ENCODE peak calls at places on chromosomes 1 and 21, in seven cellular contexts. Y, K, X, Z, E, N and Q are unnamed samples.

GRCh38 chr21:43015906-43016540 is 41.7 kb downstream of the PKNOX1 start:
- DNase-seq in Y (no peak), K (no peak), X (no peak), Z (no peak), E (no peak), N (no peak), Q (no peak)

GRCh38 chr1:119266386-119266785 is 102.2 kb upstream of the HAO2 start:
- DNase-seq in Y (no peak), K (no peak), X (no peak), Z (no peak), E (no peak), N (no peak), Q (no peak)

GRCh38 chr1:154418062-154418897 is 13.1 kb downstream of the IL6R start:
- DNase-seq in Y (peak), K (peak), X (peak), Z (peak), E (peak), N (peak), Q (no peak)

GRCh38 chr1:118101989-118102388 is 83.0 kb downstream of the SPAG17 start:
- DNase-seq in Y (no peak), K (no peak), X (no peak), Z (no peak), E (no peak), N (no peak), Q (no peak)

GRCh38 chr1:226061793-226062557 is 541 bp upstream of the H3-3A start:
- DNase-seq in Y (peak), K (peak), X (peak), Z (no peak), E (peak), N (peak), Q (peak)

GRCh38 chr1:68104155-68104554 is 53.7 kb upstream of the DIRAS3 start:
- DNase-seq in Y (no peak), K (no peak), X (no peak), Z (no peak), E (no peak), N (peak), Q (no peak)

GRCh38 chr1:1600861-1601563 is 1.1 kb upstream of the FNDC10 start:
- DNase-seq in Y (peak), K (no peak), X (no peak), Z (no peak), E (no peak), N (no peak), Q (no peak)

GRCh38 chr1:78561856-78562255 is 58.4 kb upstream of the IFI44L start:
- DNase-seq in Y (no peak), K (no peak), X (no peak), Z (no peak), E (no peak), N (no peak), Q (no peak)

GRCh38 chr1:63968663-63969460 is 195.0 kb downstream of the ROR1 start:
- DNase-seq in Y (no peak), K (no peak), X (no peak), Z (no peak), E (no peak), N (no peak), Q (no peak)

DNA sequence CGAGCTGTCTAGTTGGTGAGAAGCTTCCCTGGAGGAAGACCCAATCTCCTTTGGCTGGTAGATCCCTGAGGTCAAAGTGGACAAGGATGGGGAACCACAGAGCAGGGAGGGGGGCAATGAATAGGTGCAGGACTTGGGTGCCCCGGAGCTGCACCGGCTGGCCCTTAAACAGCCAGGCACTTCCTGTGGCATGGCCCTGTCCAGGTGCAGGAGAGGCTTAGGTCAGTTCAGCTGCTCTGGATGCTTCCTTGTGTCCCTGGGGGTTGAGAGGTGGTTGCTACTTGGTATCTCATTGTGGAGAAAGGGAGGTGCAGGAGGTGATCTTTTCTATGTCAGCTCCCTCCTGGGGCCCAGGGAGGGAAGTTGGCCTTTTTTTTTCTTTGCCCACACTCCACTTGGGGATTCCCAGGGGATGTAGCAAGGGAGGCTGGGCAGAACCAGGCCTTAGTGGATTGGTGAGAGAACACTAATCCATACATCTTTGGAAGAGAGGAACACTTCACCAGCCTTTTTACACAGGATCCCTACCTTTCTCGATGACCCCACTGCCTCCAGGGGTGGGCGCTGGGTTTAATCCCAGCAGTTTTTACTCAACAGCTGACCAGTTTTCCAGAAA is 1.2 kb upstream of the ST3GAL3 start:
- DNase-seq in Y (no peak), K (no peak), X (no peak), Z (no peak), E (no peak), N (peak), Q (no peak)
- TF ChIP-seq POLR2A in Y (no peak), K (no peak), X (no peak), Z (no peak), E (no peak), N (no peak), Q (no peak)

GRCh38 chr1:41331546-41331917 is 29.7 kb upstream of the FOXO6 start:
- DNase-seq in Y (no peak), K (no peak), X (no peak), Z (no peak), E (no peak), N (no peak), Q (no peak)

GRCh38 chr1:41328780-41329640 is 32.2 kb upstream of the FOXO6 start:
- DNase-seq in Y (no peak), K (no peak), X (no peak), Z (no peak), E (no peak), N (no peak), Q (no peak)

GRCh38 chr1:41329662-41330587 is 31.3 kb upstream of the FOXO6 start:
- DNase-seq in Y (no peak), K (no peak), X (no peak), Z (no peak), E (no peak), N (no peak), Q (no peak)

GRCh38 chr1:41333146-41333784 is 28.0 kb upstream of the FOXO6 start:
- DNase-seq in Y (peak), K (no peak), X (no peak), Z (no peak), E (no peak), N (peak), Q (no peak)

DNA sequence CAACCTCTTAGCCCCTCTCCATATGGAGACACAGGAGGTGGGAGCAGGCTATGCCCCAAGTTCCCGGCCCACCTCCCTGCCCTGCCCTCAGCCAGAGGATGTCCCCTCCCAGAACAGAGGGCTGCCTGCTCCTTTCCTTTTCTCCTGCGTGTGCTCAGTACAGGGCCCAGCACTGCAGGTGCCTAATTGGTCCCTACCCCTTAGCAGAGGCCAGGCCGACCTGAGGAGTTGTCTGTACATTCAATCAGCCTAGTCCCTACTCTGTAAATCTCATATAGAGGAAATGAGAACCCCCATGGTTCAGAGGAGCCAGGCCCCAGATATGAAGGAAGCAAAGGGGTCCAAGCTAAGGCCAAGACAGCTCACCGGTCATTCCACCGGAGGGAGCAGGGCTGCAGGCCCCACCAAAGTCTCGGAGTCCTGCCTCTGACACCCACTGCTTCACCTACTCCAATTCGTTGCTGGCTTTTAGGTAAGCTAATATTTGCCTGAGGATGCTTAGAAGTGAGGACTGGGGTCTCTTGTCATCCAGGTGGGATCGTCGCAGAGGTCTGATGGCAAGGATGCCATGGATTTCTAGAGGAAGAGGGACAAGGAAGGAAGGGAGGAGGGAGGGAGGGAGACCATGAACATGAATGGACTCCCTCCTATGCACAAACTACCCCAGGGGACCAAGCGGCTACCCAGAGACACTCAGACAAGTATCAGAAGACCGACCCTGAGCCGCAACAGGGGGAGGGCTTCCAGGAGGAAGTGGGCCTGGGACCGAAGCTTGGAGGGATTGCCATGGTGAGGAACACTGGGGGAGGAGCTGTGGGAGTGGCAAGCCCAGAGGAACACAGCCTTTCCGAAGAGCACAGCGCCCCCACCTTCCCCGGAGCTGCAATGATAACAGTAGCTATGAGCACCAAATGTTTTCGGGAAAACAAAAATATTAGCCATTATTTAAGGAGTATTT is 30.4 kb upstream of the FOXO6 start:
- DNase-seq in Y (no peak), K (no peak), X (no peak), Z (peak), E (no peak), N (no peak), Q (no peak)
- TF ChIP-seq CTCF in Y (no peak), K (no peak), X (no peak), Z (peak), E (no peak), N (peak), Q (no peak)

DNA sequence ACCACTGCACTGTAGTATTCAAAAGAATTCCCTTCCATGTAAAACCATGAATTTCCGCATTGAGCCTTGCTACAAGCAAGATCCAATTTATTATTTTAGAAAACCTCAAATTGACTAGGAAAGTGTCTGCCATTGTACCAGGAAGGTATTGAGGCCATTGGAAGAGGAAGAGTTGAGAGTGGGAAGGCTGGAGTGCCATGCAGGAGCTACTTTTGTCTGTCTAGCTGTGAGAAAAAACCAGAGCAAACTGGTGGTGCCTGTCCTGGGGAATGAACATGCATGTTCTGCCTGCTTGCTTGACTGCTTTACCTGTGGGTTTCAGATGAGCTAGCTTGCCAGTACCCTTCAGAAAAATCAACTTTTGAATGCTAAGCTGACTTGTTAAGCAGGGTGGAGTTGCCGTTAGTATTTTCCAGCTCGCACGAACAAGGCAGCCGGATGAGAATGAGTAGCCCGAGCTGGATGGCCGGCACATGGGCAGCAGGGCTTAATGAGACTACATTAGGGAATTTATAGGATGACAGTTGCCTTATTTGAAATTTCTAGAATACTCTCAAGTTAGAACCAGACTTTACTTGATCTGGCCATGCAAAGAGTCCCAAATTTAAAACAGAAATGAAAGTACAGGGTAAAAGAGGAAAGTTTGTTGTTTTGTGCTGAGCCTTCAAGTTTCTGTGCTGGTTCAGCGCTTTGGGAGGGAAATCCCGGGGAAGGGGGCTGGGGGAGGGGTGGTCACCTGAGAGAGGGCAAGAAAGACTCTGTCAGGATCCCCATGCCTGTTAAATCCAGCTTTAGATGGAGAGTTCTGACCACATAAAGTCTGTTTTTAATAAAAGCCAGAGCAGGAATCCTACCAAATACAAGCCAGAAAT is 29.6 kb upstream of the C1orf105 start:
- DNase-seq in Y (peak), K (no peak), X (no peak), Z (no peak), E (peak), N (peak), Q (peak)
- TF ChIP-seq POLR2A in Y (no peak), K (no peak), X (no peak), Z (no peak), E (no peak), N (no peak), Q (no peak)

GRCh38 chr1:30329802-30330557 is 393.4 kb downstream of the MATN1 start:
- DNase-seq in Y (no peak), K (no peak), X (no peak), Z (no peak), E (no peak), N (no peak), Q (no peak)
- TF ChIP-seq CTCF in Y (no peak), K (no peak), X (no peak), Z (peak), E (no peak), N (no peak), Q (no peak)

DNA sequence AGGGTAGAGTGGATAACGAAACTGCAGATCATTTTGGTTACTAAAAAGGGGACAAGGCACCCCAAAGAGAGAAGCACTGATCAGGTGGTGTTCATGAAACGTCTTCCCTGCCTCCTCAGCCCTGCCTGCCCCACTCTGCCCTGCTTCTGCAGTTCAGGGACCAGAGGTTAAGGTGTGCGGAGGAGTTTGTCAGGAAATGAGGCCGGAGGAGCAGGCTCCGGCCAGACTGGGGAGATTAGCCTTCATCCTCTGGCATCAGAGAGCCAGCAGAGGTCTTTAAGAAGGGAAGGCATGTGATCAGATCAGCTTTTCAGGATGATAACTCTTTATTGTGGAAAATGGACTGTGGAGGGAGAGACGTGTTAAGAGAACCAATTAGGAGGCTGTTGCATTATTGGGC is 291.9 kb upstream of the NR5A2 start:
- DNase-seq in Y (no peak), K (no peak), X (no peak), Z (no peak), E (no peak), N (peak), Q (no peak)
- TF ChIP-seq POLR2A in Y (no peak), K (no peak), X (no peak), Z (peak), E (no peak), N (no peak), Q (no peak)